ENCODE peak calls at places on chromosome 2, in eight cellular contexts. Z is K562, I is fibroblast of lung, E is GM12878, C is Karpas-422, X is H9, L is GM23338, Q is endothelial cell of umbilical vein. S is an unnamed sample.

GRCh38 chr2:169015943-169016342 is 15.2 kb downstream of the ABCB11 start:
- DNase-seq in L (no peak), Q (no peak), I (no peak), X (no peak), Z (peak; percentile 63), C (no peak), E (no peak), S (no peak)

GRCh38 chr2:120400546-120400945 is 54.6 kb downstream of the INHBB start:
- DNase-seq in I (no peak), L (no peak), Z (no peak), X (peak; percentile 27), E (no peak), C (no peak), Q (no peak), S (no peak)

GRCh38 chr2:129791651-129792050 is 187.8 kb upstream of the RAB6C start:
- DNase-seq in X (no peak), C (no peak), E (no peak), Q (no peak), I (no peak), L (no peak), Z (no peak), S (no peak)

GRCh38 chr2:189698020-189698887 is 23.8 kb downstream of the ANKAR start:
- DNase-seq in E (no peak), L (peak; percentile 81), X (peak; percentile 86), I (peak; percentile 70), Z (peak; percentile 32), C (peak; percentile 82), Q (peak; percentile 60), S (peak; percentile 19)

GRCh38 chr2:73972846-73973245 is 11.9 kb upstream of the TET3 start:
- DNase-seq in Q (no peak), L (no peak), C (peak; percentile 71), Z (no peak), X (no peak), I (no peak), E (no peak), S (no peak)

GRCh38 chr2:103003750-103004250 is 242.0 kb downstream of the TMEM182 start:
- DNase-seq in Z (no peak), X (no peak), I (no peak), C (no peak), Q (no peak), L (no peak), E (no peak), S (no peak)

GRCh38 chr2:39118786-39119499 is 1.9 kb downstream of the SOS1 start:
- DNase-seq in I (peak; percentile 34), L (no peak), E (no peak), C (peak; percentile 88), X (no peak), Q (peak; percentile 51), Z (no peak), S (peak; percentile 19)

GRCh38 chr2:232367016-232367415 is 11.5 kb upstream of the ALPP start:
- DNase-seq in L (no peak), C (no peak), E (no peak), I (no peak), Q (no peak), X (no peak), Z (no peak), S (no peak)

GRCh38 chr2:95062716-95063400 is 37.4 kb downstream of the MAL start:
- DNase-seq in E (peak; percentile 84), Q (no peak), L (peak; percentile 50), I (no peak), Z (no peak), C (no peak), X (no peak), S (peak; percentile 19)

GRCh38 chr2:18835787-18836186 is 246.4 kb upstream of the NT5C1B start:
- DNase-seq in E (no peak), Q (no peak), X (no peak), Z (no peak), L (no peak), I (no peak), C (no peak), S (no peak)

GRCh38 chr2:213065583-213066444 is 85.6 kb downstream of the IKZF2 start:
- DNase-seq in I (peak; percentile 65), C (no peak), E (no peak), Z (no peak), L (peak; percentile 60), Q (no peak), X (peak; percentile 39), S (peak; percentile 37)

GRCh38 chr2:102166189-102166845 is 20.5 kb upstream of the IL1RL2 start:
- DNase-seq in I (peak; percentile 76), L (peak; percentile 54), E (no peak), Q (peak; percentile 59), X (no peak), C (no peak), Z (peak; percentile 25), S (peak; percentile 66)

GRCh38 chr2:9100080-9100876 is 96.8 kb upstream of the MBOAT2 start:
- DNase-seq in X (no peak), L (no peak), Q (no peak), I (no peak), Z (no peak), C (no peak), E (peak; percentile 68), S (no peak)

GRCh38 chr2:226963528-226963927 is 127.7 kb downstream of the RHBDD1 start:
- DNase-seq in L (no peak), C (no peak), Z (no peak), X (no peak), Q (no peak), I (peak; percentile 39), E (no peak), S (peak; percentile 46)

GRCh38 chr2:61537590-61538178 is 472 bp downstream of the XPO1 start:
- DNase-seq in Z (no peak), I (peak; percentile 9), Q (peak; percentile 24), X (no peak), L (peak; percentile 33), E (no peak), C (no peak), S (no peak)

GRCh38 chr2:217361491-217361890 is 501.6 kb upstream of the TNP1 start:
- DNase-seq in I (peak; percentile 47), Z (no peak), Q (no peak), X (no peak), C (no peak), L (no peak), E (no peak), S (no peak)

GRCh38 chr2:161956751-161957150 is 117.3 kb downstream of the DPP4 start:
- DNase-seq in X (no peak), Q (no peak), L (no peak), C (no peak), E (no peak), I (no peak), Z (no peak), S (no peak)

GRCh38 chr2:80054339-80054675 is 250.2 kb downstream of the LRRTM1 start:
- DNase-seq in C (no peak), L (no peak), E (no peak), I (no peak), Z (no peak), X (no peak), Q (no peak), S (peak; percentile 0)

DNA sequence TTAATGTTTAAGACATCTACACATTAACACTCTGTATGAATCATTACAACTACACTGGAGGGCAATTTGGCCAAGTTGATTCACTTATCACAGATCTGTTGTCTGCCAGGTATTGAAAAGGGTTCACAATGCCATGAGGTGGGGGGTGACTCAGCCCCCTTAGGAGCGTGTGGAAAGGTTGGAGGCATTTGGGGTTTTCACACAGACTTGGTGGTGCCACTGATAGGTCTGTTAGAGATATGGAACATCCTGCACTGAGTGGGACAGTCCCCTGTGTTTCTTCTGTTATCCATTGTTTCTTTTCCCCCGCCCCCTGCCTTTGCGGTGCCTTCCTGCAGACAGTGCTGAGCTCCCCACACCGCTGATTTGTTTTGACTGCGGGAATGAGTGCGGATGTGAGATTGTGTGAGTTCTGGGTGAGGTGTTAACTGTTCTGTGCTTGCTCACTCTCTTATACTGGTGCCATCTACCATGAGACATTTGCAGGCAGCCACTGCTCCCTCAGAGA is 9.3 kb upstream of the TSN start:
- DNase-seq in C (no peak), Q (no peak), X (no peak), I (no peak), L (no peak), E (no peak), Z (no peak), S (peak; percentile 68)
- H3K79me2 ChIP-seq in C (no peaks in the 10 kb centered on the region), Q (no peaks in the 10 kb centered on the region), X (no peaks in the 10 kb centered on the region), I (no peaks in the 10 kb centered on the region), L (no peaks in the 10 kb centered on the region), E (no peaks in the 10 kb centered on the region), Z (no peaks in the 10 kb centered on the region), S (no peaks in the 10 kb centered on the region)

DNA sequence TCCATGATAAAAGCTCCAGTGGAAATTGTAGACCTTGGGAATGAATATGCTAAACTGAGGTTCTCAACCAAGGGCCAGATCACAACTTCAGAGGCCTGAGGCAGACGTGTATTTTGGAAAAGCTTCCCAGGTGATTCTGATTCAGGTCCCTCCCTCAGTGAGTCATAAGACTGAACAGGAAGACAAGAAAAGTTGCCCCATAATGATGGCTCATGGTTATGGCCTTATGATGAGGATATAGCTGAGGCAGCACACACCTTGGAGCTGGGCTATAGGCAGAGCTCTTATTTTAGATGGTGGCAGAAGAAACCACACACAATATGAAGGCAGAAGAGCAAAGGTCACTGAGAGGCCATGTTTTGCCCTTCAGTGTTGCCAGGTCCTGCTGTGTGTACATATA is 9.6 kb downstream of the ANTXR1 start:
- DNase-seq in L (no peak), X (no peak), Z (no peak), C (no peak), I (no peak), Q (no peak), E (no peak), S (peak; percentile 93)
- H3K79me2 ChIP-seq in L (peaks cover 66% of the 10 kb centered on the region), X (peaks cover 2% of the 10 kb centered on the region), Z (no peaks in the 10 kb centered on the region), C (no peaks in the 10 kb centered on the region), I (peaks cover 41% of the 10 kb centered on the region), Q (no peaks in the 10 kb centered on the region), E (no peaks in the 10 kb centered on the region), S (peaks cover 78% of the 10 kb centered on the region)

DNA sequence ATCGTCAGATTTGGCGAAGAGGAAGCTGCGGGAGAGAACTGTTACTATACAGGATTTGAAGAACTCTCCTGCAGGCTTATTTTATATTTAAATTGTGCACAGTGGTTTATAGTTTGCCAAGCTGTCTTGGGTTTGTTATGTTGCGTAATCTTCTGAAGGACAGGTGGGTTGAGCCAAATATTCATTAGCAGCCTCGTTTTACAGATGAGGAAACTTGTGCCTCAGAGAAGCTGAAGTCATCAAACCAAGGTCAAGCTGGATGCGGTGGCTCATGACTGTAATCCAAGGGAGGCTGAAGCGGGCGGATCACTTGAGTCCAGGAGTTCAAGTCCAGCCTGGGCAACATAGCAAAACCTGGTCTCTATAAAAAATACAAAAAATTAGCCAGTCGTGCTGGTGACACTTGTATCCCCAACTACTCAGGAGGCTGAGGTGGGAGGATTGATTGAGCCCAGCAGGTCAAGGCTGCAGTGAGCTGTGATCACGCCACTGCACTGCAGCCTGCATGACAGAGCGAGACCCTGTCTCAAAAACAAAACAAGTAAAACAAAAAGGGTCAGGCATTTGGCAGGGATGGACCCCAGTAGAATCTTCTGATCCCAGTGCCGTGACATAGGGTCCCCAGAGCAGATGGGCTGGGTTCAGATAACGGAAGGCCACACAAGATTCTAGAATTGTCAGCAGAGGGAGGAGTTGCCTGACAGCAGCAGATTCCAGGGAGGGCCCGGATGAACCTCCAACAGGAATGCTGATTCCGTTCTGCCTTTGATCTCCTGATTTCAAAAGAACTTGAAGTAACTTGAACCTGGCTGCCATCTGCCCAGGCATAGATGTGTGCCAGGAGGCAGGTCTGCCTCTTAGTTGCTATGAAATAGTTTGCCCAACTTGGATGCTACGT is 50.6 kb downstream of the SH3BP4 start:
- DNase-seq in I (peak; percentile 77), X (no peak), L (peak; percentile 60), C (no peak), Z (no peak), Q (no peak), E (no peak), S (no peak)
- H3K79me2 ChIP-seq in I (peaks cover 96% of the 10 kb centered on the region), X (peaks cover 5% of the 10 kb centered on the region), L (peaks cover 94% of the 10 kb centered on the region), C (no peaks in the 10 kb centered on the region), Z (no peaks in the 10 kb centered on the region), Q (peaks cover 95% of the 10 kb centered on the region), E (no peaks in the 10 kb centered on the region), S (peaks cover 95% of the 10 kb centered on the region)

GRCh38 chr2:10333966-10334365 is 31.3 kb downstream of the HPCAL1 start:
- DNase-seq in I (no peak), E (no peak), C (no peak), X (no peak), Q (no peak), Z (no peak), L (no peak), S (no peak)
- H3K79me2 ChIP-seq in I (no peaks in the 10 kb centered on the region), E (peaks cover 2% of the 10 kb centered on the region), C (no peaks in the 10 kb centered on the region), X (no peaks in the 10 kb centered on the region), Q (peaks cover 74% of the 10 kb centered on the region), Z (peaks cover 95% of the 10 kb centered on the region), L (peaks cover 4% of the 10 kb centered on the region), S (peaks cover 97% of the 10 kb centered on the region)

S was measured in mammary epithelial cell.